ENCODE peak calls at places on chromosomes 7 and 10, in seven cellular contexts. J, V, F, C, H, L and M are unnamed samples.

GRCh38 chr10:86671419-86671818 is 3.1 kb downstream of the LDB3 start:
- DNase-seq in J (no peak), V (no peak), F (no peak), C (no peak), H (peak; percentile 56), L (no peak), M (no peak)

GRCh38 chr7:7681936-7682329 is 36.5 kb downstream of the RPA3 start:
- DNase-seq in J (no peak), V (no peak), F (no peak), C (no peak), H (no peak), L (no peak), M (no peak)

GRCh38 chr10:79159141-79159619 is 90.4 kb downstream of the ZMIZ1 start:
- DNase-seq in J (no peak), V (no peak), F (no peak), C (no peak), H (no peak), L (no peak), M (no peak)

GRCh38 chr10:100733319-100733718 is 12.1 kb upstream of the PAX2 start:
- DNase-seq in J (no peak), V (no peak), F (no peak), C (no peak), H (no peak), L (no peak), M (no peak)

GRCh38 chr10:131475043-131475442 is 163.5 kb upstream of the TCERG1L start:
- DNase-seq in J (no peak), V (no peak), F (no peak), C (no peak), H (no peak), L (no peak), M (no peak)

GRCh38 chr10:103828107-103828506 is 27.3 kb downstream of the SH3PXD2A start:
- DNase-seq in J (no peak), V (no peak), F (no peak), C (no peak), H (no peak), L (no peak), M (no peak)

GRCh38 chr10:110181451-110181850 is 26.0 kb upstream of the MXI1 start:
- DNase-seq in J (no peak), V (no peak), F (no peak), C (no peak), H (no peak), L (no peak), M (no peak)

GRCh38 chr7:143396625-143397556 is 11.8 kb downstream of the EPHA1 start:
- DNase-seq in J (no peak), V (no peak), F (no peak), C (no peak), H (no peak), L (no peak), M (no peak)

GRCh38 chr7:52355059-52355458 is 680.4 kb upstream of the POM121L12 start:
- DNase-seq in J (no peak), V (no peak), F (no peak), C (no peak), H (no peak), L (no peak), M (no peak)